ENCODE peak calls at places on chromosomes 13 and 19, in five cellular contexts. One of them, this sample, is unnamed.

GRCh38 chr19:10685210-10685609 is 16.0 kb upstream of the QTRT1 start:
- DNase-seq in naive thymus-derived CD4-positive, alpha-beta T cell: no peak
- DNase-seq in colonic mucosa: no peak
- DNase-seq in left lung: no peak
- DNase-seq in CD8-positive, alpha-beta memory T cell: no peak
- DNase-seq in this sample: no peak

GRCh38 chr19:15324791-15325519 is 7.4 kb downstream of the BRD4 start:
- DNase-seq in naive thymus-derived CD4-positive, alpha-beta T cell: no peak
- DNase-seq in colonic mucosa: peak
- DNase-seq in left lung: no peak
- DNase-seq in CD8-positive, alpha-beta memory T cell: no peak
- DNase-seq in this sample: no peak

GRCh38 chr19:5567360-5567970 is at the start of gene TINCR:
- DNase-seq in naive thymus-derived CD4-positive, alpha-beta T cell: no peak
- DNase-seq in colonic mucosa: no peak
- DNase-seq in left lung: no peak
- DNase-seq in CD8-positive, alpha-beta memory T cell: no peak
- DNase-seq in this sample: no peak

GRCh38 chr13:33204130-33204927 is 81.2 kb downstream of the STARD13 start:
- DNase-seq in naive thymus-derived CD4-positive, alpha-beta T cell: no peak
- DNase-seq in colonic mucosa: no peak
- DNase-seq in left lung: no peak
- DNase-seq in CD8-positive, alpha-beta memory T cell: no peak
- DNase-seq in this sample: peak

GRCh38 chr19:55502197-55502952 is 14.1 kb downstream of the SSC5D start:
- DNase-seq in naive thymus-derived CD4-positive, alpha-beta T cell: no peak
- DNase-seq in colonic mucosa: no peak
- DNase-seq in left lung: no peak
- DNase-seq in CD8-positive, alpha-beta memory T cell: no peak
- DNase-seq in this sample: no peak

GRCh38 chr19:16585808-16586476 is 13.7 kb upstream of the SLC35E1 start:
- DNase-seq in naive thymus-derived CD4-positive, alpha-beta T cell: no peak
- DNase-seq in colonic mucosa: peak
- DNase-seq in left lung: no peak
- DNase-seq in CD8-positive, alpha-beta memory T cell: no peak
- DNase-seq in this sample: no peak

GRCh38 chr13:75180805-75181455 is 301.0 kb downstream of the TBC1D4 start:
- DNase-seq in naive thymus-derived CD4-positive, alpha-beta T cell: no peak
- DNase-seq in colonic mucosa: no peak
- DNase-seq in left lung: no peak
- DNase-seq in CD8-positive, alpha-beta memory T cell: no peak
- DNase-seq in this sample: peak

GRCh38 chr13:53301449-53301848 is 272.8 kb downstream of the OLFM4 start:
- DNase-seq in naive thymus-derived CD4-positive, alpha-beta T cell: no peak
- DNase-seq in colonic mucosa: no peak
- DNase-seq in left lung: no peak
- DNase-seq in CD8-positive, alpha-beta memory T cell: no peak
- DNase-seq in this sample: no peak

GRCh38 chr19:43595605-43595998 is 332 bp downstream of the IRGQ start:
- DNase-seq in naive thymus-derived CD4-positive, alpha-beta T cell: no peak
- DNase-seq in colonic mucosa: peak
- DNase-seq in left lung: peak
- DNase-seq in CD8-positive, alpha-beta memory T cell: no peak
- DNase-seq in this sample: no peak

GRCh38 chr13:35485451-35485850 is 9.0 kb upstream of the MAB21L1 start:
- DNase-seq in naive thymus-derived CD4-positive, alpha-beta T cell: no peak
- DNase-seq in colonic mucosa: no peak
- DNase-seq in left lung: no peak
- DNase-seq in CD8-positive, alpha-beta memory T cell: no peak
- DNase-seq in this sample: no peak

GRCh38 chr19:16027528-16027927 is 48.8 kb upstream of the TPM4 start:
- DNase-seq in naive thymus-derived CD4-positive, alpha-beta T cell: no peak
- DNase-seq in colonic mucosa: no peak
- DNase-seq in left lung: no peak
- DNase-seq in CD8-positive, alpha-beta memory T cell: no peak
- DNase-seq in this sample: no peak

GRCh38 chr13:97574926-97575325 is 141.0 kb downstream of the RAP2A start:
- DNase-seq in naive thymus-derived CD4-positive, alpha-beta T cell: no peak
- DNase-seq in colonic mucosa: peak
- DNase-seq in left lung: no peak
- DNase-seq in CD8-positive, alpha-beta memory T cell: no peak
- DNase-seq in this sample: peak

GRCh38 chr13:43157796-43158195 is 134.4 kb downstream of the DNAJC15 start:
- DNase-seq in naive thymus-derived CD4-positive, alpha-beta T cell: no peak
- DNase-seq in colonic mucosa: no peak
- DNase-seq in left lung: no peak
- DNase-seq in CD8-positive, alpha-beta memory T cell: no peak
- DNase-seq in this sample: no peak

GRCh38 chr13:102800145-102801041 is 1.5 kb downstream of the BIVM start:
- DNase-seq in naive thymus-derived CD4-positive, alpha-beta T cell: peak
- DNase-seq in colonic mucosa: peak
- DNase-seq in left lung: peak
- DNase-seq in CD8-positive, alpha-beta memory T cell: peak
- DNase-seq in this sample: peak

GRCh38 chr13:106521101-106521799 is 14.2 kb downstream of the EFNB2 start:
- DNase-seq in naive thymus-derived CD4-positive, alpha-beta T cell: no peak
- DNase-seq in colonic mucosa: no peak
- DNase-seq in left lung: no peak
- DNase-seq in CD8-positive, alpha-beta memory T cell: no peak
- DNase-seq in this sample: no peak

GRCh38 chr13:114010401-114011101 is 36.7 kb upstream of the C13orf46 start:
- DNase-seq in naive thymus-derived CD4-positive, alpha-beta T cell: no peak
- DNase-seq in colonic mucosa: no peak
- DNase-seq in left lung: no peak
- DNase-seq in CD8-positive, alpha-beta memory T cell: no peak
- DNase-seq in this sample: no peak

GRCh38 chr13:113887700-113888201 is 23.9 kb upstream of the GAS6 start:
- DNase-seq in naive thymus-derived CD4-positive, alpha-beta T cell: no peak
- DNase-seq in colonic mucosa: no peak
- DNase-seq in left lung: no peak
- DNase-seq in CD8-positive, alpha-beta memory T cell: no peak
- DNase-seq in this sample: no peak

DNA sequence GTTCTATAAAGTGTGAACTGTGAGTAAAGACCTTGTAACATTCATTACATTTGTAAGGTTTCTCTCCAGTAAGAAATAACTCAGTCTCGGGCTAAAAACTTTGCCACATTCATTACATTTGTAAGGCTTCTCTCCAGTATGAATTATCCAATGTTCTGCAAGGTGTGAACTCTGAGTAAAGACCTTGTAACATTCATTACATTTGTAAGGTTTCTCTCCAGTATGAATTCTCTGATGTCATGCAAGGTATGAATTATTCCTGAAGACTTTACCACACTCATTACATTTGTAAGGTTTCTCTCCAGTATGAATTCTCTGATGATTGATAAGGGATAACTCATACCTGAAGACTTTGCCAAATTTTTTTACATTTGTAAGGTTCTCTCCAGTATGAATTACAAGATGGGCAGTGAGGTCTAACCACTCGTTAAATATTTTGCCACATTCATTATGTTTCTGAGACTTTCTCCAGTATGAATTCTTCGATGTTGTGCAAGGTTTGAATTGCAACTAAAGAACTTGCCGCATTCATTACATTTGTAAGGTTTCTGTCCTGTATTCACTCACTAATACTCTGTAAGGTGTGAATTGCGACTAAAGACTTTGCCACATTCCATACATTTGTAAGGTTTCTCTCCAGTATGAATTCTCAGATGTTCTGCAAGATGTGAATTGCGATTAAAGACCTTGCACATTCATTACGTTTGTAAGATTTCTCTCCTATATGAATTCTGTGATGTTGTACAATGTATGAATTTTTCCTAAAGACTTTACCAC is 21.2 kb downstream of the ZNF578 start:
- DNase-seq in naive thymus-derived CD4-positive, alpha-beta T cell: no peak
- DNase-seq in colonic mucosa: no peak
- DNase-seq in left lung: no peak
- DNase-seq in CD8-positive, alpha-beta memory T cell: no peak
- DNase-seq in this sample: no peak
- H3K4me3 ChIP-seq in naive thymus-derived CD4-positive, alpha-beta T cell: no peak
- H3K4me3 ChIP-seq in colonic mucosa: no peak
- H3K4me3 ChIP-seq in left lung: no peak
- H3K4me3 ChIP-seq in CD8-positive, alpha-beta memory T cell: no peak
- H3K4me3 ChIP-seq in this sample: no peak

GRCh38 chr13:70104481-70104880 is 3.1 kb upstream of the ATXN8OS start:
- DNase-seq in naive thymus-derived CD4-positive, alpha-beta T cell: no peak
- DNase-seq in colonic mucosa: no peak
- DNase-seq in left lung: no peak
- DNase-seq in CD8-positive, alpha-beta memory T cell: no peak
- DNase-seq in this sample: no peak

GRCh38 chr13:70108276-70108845 is at the start of gene KLHL1:
- DNase-seq in naive thymus-derived CD4-positive, alpha-beta T cell: no peak
- DNase-seq in colonic mucosa: no peak
- DNase-seq in left lung: no peak
- DNase-seq in CD8-positive, alpha-beta memory T cell: no peak
- DNase-seq in this sample: no peak

GRCh38 chr13:70107125-70107497 is 515 bp upstream of the ATXN8OS start:
- DNase-seq in naive thymus-derived CD4-positive, alpha-beta T cell: no peak
- DNase-seq in colonic mucosa: no peak
- DNase-seq in left lung: no peak
- DNase-seq in CD8-positive, alpha-beta memory T cell: no peak
- DNase-seq in this sample: no peak

DNA sequence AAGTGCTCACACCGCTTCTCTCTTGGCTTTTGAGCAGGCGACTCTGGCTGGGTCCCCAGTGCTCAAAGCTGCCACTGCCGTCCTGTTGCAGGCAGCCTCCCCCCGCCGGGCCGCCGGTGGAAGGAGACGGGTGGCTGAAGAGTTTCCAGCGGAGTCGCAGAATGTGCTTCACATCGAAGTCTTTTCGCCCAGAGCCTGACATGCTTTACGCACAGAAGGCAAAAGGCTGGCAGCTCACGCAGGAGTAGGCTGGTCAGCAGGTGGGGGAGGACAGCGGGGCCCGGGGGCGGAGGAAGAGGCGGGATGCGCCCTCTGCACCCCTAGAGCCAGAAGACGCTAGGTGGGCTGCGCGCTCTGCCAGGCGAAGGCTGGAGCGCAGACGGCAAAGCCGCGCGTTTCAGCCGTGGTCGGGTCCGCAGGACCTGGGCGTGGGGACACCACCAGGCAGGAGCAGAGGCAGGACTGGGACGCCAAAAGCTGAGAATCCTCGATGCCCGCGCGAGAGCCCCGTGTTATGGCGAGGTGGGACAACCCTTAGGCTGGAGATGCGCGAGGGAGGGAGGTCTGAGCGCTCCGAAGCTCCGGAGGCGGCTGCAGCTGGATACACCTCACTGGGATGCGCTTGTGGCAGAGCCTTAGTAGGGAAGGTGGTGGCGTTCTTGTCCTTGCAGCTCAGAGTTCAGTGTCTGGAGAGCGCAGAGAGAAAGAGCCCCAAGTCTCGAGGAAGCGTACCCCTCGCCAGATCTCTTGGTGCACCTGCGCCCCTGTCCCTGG is at the start of gene ATXN8OS:
- DNase-seq in naive thymus-derived CD4-positive, alpha-beta T cell: no peak
- DNase-seq in colonic mucosa: no peak
- DNase-seq in left lung: no peak
- DNase-seq in CD8-positive, alpha-beta memory T cell: no peak
- DNase-seq in this sample: no peak
- H3K4me3 ChIP-seq in naive thymus-derived CD4-positive, alpha-beta T cell: no peak
- H3K4me3 ChIP-seq in colonic mucosa: no peak
- H3K4me3 ChIP-seq in left lung: no peak
- H3K4me3 ChIP-seq in CD8-positive, alpha-beta memory T cell: no peak
- H3K4me3 ChIP-seq in this sample: no peak

DNA sequence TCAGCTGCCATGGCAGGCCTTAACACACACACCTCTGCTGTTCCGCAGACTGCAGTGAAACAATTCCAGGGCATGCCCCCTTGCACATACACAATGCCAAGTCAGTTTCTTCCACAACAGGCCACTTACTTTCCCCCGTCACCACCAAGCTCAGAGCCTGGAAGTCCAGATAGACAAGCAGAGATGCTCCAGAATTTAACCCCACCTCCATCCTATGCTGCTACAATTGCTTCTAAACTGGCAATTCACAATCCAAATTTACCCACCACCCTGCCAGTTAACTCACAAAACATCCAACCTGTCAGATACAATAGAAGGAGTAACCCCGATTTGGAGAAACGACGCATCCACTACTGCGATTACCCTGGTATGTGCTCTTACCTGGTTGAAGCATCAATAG is 3.6 kb downstream of the KLF5 start:
- DNase-seq in naive thymus-derived CD4-positive, alpha-beta T cell: no peak
- DNase-seq in colonic mucosa: no peak
- DNase-seq in left lung: no peak
- DNase-seq in CD8-positive, alpha-beta memory T cell: no peak
- DNase-seq in this sample: no peak
- H3K4me3 ChIP-seq in naive thymus-derived CD4-positive, alpha-beta T cell: no peak
- H3K4me3 ChIP-seq in colonic mucosa: peak
- H3K4me3 ChIP-seq in left lung: peak
- H3K4me3 ChIP-seq in CD8-positive, alpha-beta memory T cell: no peak
- H3K4me3 ChIP-seq in this sample: no peak

DNA sequence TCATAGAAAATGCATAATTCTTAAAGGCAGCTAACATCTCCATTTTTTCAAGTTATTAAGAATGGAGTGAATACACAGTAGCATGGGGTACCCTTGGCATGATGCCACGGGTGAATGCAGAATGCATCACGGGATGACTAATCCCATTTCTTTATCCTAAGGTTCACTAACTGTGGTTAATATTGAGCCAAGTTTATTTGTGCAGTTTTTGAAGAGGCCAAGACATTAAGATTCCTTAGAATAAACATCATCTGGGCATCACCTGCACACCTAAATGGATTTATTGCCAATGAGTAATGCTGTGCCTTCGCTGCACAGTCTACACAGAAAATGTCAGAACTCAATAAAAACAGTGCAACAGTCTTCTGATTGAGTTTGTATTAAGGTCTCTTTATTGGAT is 333.1 kb downstream of the GPC6 start:
- DNase-seq in naive thymus-derived CD4-positive, alpha-beta T cell: no peak
- DNase-seq in colonic mucosa: no peak
- DNase-seq in left lung: no peak
- DNase-seq in CD8-positive, alpha-beta memory T cell: no peak
- DNase-seq in this sample: peak
- H3K4me3 ChIP-seq in naive thymus-derived CD4-positive, alpha-beta T cell: no peak
- H3K4me3 ChIP-seq in colonic mucosa: no peak
- H3K4me3 ChIP-seq in left lung: no peak
- H3K4me3 ChIP-seq in CD8-positive, alpha-beta memory T cell: no peak
- H3K4me3 ChIP-seq in this sample: no peak

DNA sequence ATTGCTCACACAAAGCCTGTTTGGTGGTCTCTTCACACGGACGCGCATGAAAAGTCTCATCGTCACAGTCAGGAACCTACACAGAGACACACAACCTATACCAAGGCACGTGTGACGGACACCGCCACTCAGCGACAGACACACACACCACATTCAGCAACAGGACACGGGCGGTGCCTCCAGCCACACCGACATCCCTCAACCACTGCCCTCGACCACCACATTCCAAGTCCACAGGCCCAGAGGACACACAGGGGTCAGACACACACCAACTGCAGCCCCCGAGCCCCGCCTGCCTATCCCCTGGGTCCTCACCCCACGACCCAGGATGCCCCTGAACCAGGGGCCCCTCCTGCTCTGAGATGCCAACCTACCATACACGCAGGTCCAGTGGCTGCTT is 20.6 kb downstream of the MEIS3 start:
- DNase-seq in naive thymus-derived CD4-positive, alpha-beta T cell: no peak
- DNase-seq in colonic mucosa: no peak
- DNase-seq in left lung: no peak
- DNase-seq in CD8-positive, alpha-beta memory T cell: no peak
- DNase-seq in this sample: no peak
- H3K4me3 ChIP-seq in naive thymus-derived CD4-positive, alpha-beta T cell: no peak
- H3K4me3 ChIP-seq in colonic mucosa: no peak
- H3K4me3 ChIP-seq in left lung: no peak
- H3K4me3 ChIP-seq in CD8-positive, alpha-beta memory T cell: no peak
- H3K4me3 ChIP-seq in this sample: no peak

GRCh38 chr19:6812612-6813011 is 40.1 kb downstream of the VAV1 start:
- DNase-seq in naive thymus-derived CD4-positive, alpha-beta T cell: no peak
- DNase-seq in colonic mucosa: no peak
- DNase-seq in left lung: no peak
- DNase-seq in CD8-positive, alpha-beta memory T cell: no peak
- DNase-seq in this sample: no peak
- H3K4me3 ChIP-seq in naive thymus-derived CD4-positive, alpha-beta T cell: no peak
- H3K4me3 ChIP-seq in colonic mucosa: no peak
- H3K4me3 ChIP-seq in left lung: no peak
- H3K4me3 ChIP-seq in CD8-positive, alpha-beta memory T cell: no peak
- H3K4me3 ChIP-seq in this sample: no peak